ENCODE peak calls at places on chromosomes 16 and 17, in ten cellular contexts. A, C, H, X, J, Z, I, T, O and K are unnamed samples.

GRCh38 chr17:63455417-63455816 is 9.3 kb upstream of the CYB561 start:
- DNase-seq in H (no peak), C (no peak), A (no peak), O (no peak), Z (no peak), T (no peak), X (no peak), I (no peak), J (no peak), K (no peak)

GRCh38 chr17:82600731-82601446 is 47.4 kb downstream of the WDR45B start:
- DNase-seq in Z (no peak), C (no peak), H (no peak), J (no peak), O (no peak), A (no peak), X (no peak), T (no peak), I (no peak), K (no peak)

GRCh38 chr17:80825471-80826345 is 165.9 kb upstream of the CHMP6 start:
- DNase-seq in X (no peak), H (no peak), I (no peak), T (no peak), J (no peak), O (no peak), A (no peak), Z (no peak), C (no peak), K (peak; percentile 48)

GRCh38 chr16:85614338-85615013 is 1.4 kb downstream of the GSE1 start:
- DNase-seq in T (peak; percentile 31), X (no peak), C (no peak), A (no peak), Z (peak; percentile 21), J (no peak), I (no peak), H (no peak), O (no peak), K (peak; percentile 75)

GRCh38 chr17:55395803-55396505 is 25.7 kb downstream of the MMD start:
- DNase-seq in X (no peak), Z (no peak), T (no peak), I (no peak), H (no peak), C (no peak), O (no peak), J (no peak), A (no peak), K (no peak)

GRCh38 chr17:79862259-79862658 is 23.0 kb upstream of the CBX4 start:
- DNase-seq in J (no peak), T (no peak), C (no peak), A (no peak), H (no peak), I (no peak), O (no peak), Z (no peak), X (no peak), K (no peak)

GRCh38 chr17:81160306-81160705 is 5.0 kb upstream of the PVALEF start:
- DNase-seq in A (no peak), I (no peak), T (peak; percentile 42), J (no peak), X (no peak), O (no peak), C (no peak), H (no peak), Z (peak; percentile 24), K (no peak)

GRCh38 chr16:11032922-11033291 is 88.5 kb downstream of the CLEC16A start:
- DNase-seq in C (no peak), A (no peak), J (no peak), O (peak; percentile 15), I (no peak), H (no peak), T (no peak), X (no peak), Z (no peak), K (no peak)

GRCh38 chr17:14427914-14428639 is 127.2 kb downstream of the HS3ST3B1 start:
- DNase-seq in C (no peak), I (no peak), T (peak; percentile 75), J (no peak), Z (peak; percentile 68), H (peak; percentile 18), O (no peak), X (no peak), A (no peak), K (no peak)

GRCh38 chr16:75506567-75506966 is 11.3 kb upstream of the CHST6 start:
- DNase-seq in C (peak; percentile 90), A (peak; percentile 23), X (no peak), T (no peak), O (no peak), Z (peak; percentile 57), I (peak; percentile 75), J (no peak), H (no peak), K (no peak)

GRCh38 chr17:16371742-16372141 is 9.1 kb upstream of the UBB start:
- DNase-seq in I (peak; percentile 44), Z (no peak), H (no peak), T (no peak), O (no peak), J (peak; percentile 63), A (no peak), X (no peak), C (peak; percentile 82), K (no peak)

GRCh38 chr17:82333279-82334171 is at the start of gene SECTM1:
- DNase-seq in H (no peak), J (no peak), A (peak; percentile 57), X (no peak), T (no peak), C (peak; percentile 66), Z (no peak), O (peak; percentile 71), I (no peak), K (peak; percentile 89)

GRCh38 chr17:2595736-2596135 is 2.3 kb downstream of the PAFAH1B1 start:
- DNase-seq in J (no peak), C (peak; percentile 27), X (no peak), Z (no peak), T (no peak), O (no peak), A (no peak), H (no peak), I (no peak), K (no peak)